ENCODE peak calls at places on chromosomes 12 and 14, in nine cellular contexts. One of them, this sample, is unnamed.
A peak's percentile ranks its signal among the peaks of the same experiment; 100 is the strongest.

GRCh38 chr12:80262372-80263170 is 163.2 kb downstream of the OTOGL start:
- DNase-seq in CD4-positive, CD25-positive, alpha-beta regulatory T cell: no peak
- DNase-seq in BE2C: no peak
- DNase-seq in GM23248: peak; percentile 76
- DNase-seq in adrenal gland: no peak
- DNase-seq in right cardiac atrium: no peak
- DNase-seq in small intestine: no peak
- DNase-seq in colonic mucosa: no peak
- DNase-seq in SK-N-SH: no peak
- DNase-seq in this sample: no peak

GRCh38 chr12:32390572-32391219 is 8.7 kb upstream of the FGD4 start:
- DNase-seq in adrenal gland: peak; percentile 37
- DNase-seq in CD4-positive, CD25-positive, alpha-beta regulatory T cell: no peak
- DNase-seq in BE2C: no peak
- DNase-seq in colonic mucosa: peak; percentile 52
- DNase-seq in right cardiac atrium: peak; percentile 68
- DNase-seq in SK-N-SH: peak; percentile 52
- DNase-seq in GM23248: peak; percentile 33
- DNase-seq in small intestine: peak; percentile 54
- DNase-seq in this sample: peak; percentile 26

GRCh38 chr12:68613209-68613904 is 2.7 kb downstream of the RAP1B start:
- DNase-seq in CD4-positive, CD25-positive, alpha-beta regulatory T cell: peak; percentile 26
- DNase-seq in adrenal gland: no peak
- DNase-seq in colonic mucosa: no peak
- DNase-seq in small intestine: peak; percentile 18
- DNase-seq in GM23248: no peak
- DNase-seq in SK-N-SH: no peak
- DNase-seq in right cardiac atrium: no peak
- DNase-seq in BE2C: no peak
- DNase-seq in this sample: no peak

GRCh38 chr14:75249251-75249957 is 29.2 kb upstream of the FOS start:
- DNase-seq in adrenal gland: no peak
- DNase-seq in right cardiac atrium: no peak
- DNase-seq in GM23248: no peak
- DNase-seq in colonic mucosa: no peak
- DNase-seq in BE2C: no peak
- DNase-seq in CD4-positive, CD25-positive, alpha-beta regulatory T cell: peak; percentile 81
- DNase-seq in small intestine: peak; percentile 79
- DNase-seq in SK-N-SH: no peak
- DNase-seq in this sample: peak; percentile 67

GRCh38 chr12:14514946-14515345 is 52.7 kb downstream of the PLBD1 start:
- DNase-seq in GM23248: peak; percentile 40
- DNase-seq in colonic mucosa: no peak
- DNase-seq in right cardiac atrium: no peak
- DNase-seq in BE2C: no peak
- DNase-seq in CD4-positive, CD25-positive, alpha-beta regulatory T cell: no peak
- DNase-seq in small intestine: peak; percentile 15
- DNase-seq in SK-N-SH: no peak
- DNase-seq in adrenal gland: no peak
- DNase-seq in this sample: peak; percentile 96

GRCh38 chr14:69344171-69344570 is 53.9 kb downstream of the ERH start:
- DNase-seq in SK-N-SH: no peak
- DNase-seq in right cardiac atrium: no peak
- DNase-seq in colonic mucosa: no peak
- DNase-seq in small intestine: no peak
- DNase-seq in GM23248: no peak
- DNase-seq in CD4-positive, CD25-positive, alpha-beta regulatory T cell: no peak
- DNase-seq in adrenal gland: no peak
- DNase-seq in BE2C: no peak
- DNase-seq in this sample: no peak

GRCh38 chr12:63918788-63919300 is 74.3 kb downstream of the SRGAP1 start:
- DNase-seq in adrenal gland: no peak
- DNase-seq in right cardiac atrium: no peak
- DNase-seq in CD4-positive, CD25-positive, alpha-beta regulatory T cell: no peak
- DNase-seq in SK-N-SH: no peak
- DNase-seq in small intestine: peak; percentile 48
- DNase-seq in GM23248: peak; percentile 85
- DNase-seq in colonic mucosa: no peak
- DNase-seq in BE2C: no peak
- DNase-seq in this sample: peak; percentile 94

GRCh38 chr12:22900401-22900800 is 275.4 kb downstream of the ETNK1 start:
- DNase-seq in adrenal gland: no peak
- DNase-seq in BE2C: no peak
- DNase-seq in small intestine: no peak
- DNase-seq in SK-N-SH: no peak
- DNase-seq in GM23248: no peak
- DNase-seq in right cardiac atrium: no peak
- DNase-seq in CD4-positive, CD25-positive, alpha-beta regulatory T cell: no peak
- DNase-seq in colonic mucosa: no peak
- DNase-seq in this sample: peak; percentile 55

GRCh38 chr12:6090786-6091185 is 33.7 kb downstream of the VWF start:
- DNase-seq in adrenal gland: no peak
- DNase-seq in BE2C: no peak
- DNase-seq in colonic mucosa: no peak
- DNase-seq in right cardiac atrium: no peak
- DNase-seq in SK-N-SH: no peak
- DNase-seq in small intestine: peak; percentile 60
- DNase-seq in CD4-positive, CD25-positive, alpha-beta regulatory T cell: no peak
- DNase-seq in GM23248: peak; percentile 51
- DNase-seq in this sample: peak; percentile 46

GRCh38 chr14:70268760-70269159 is 80.0 kb upstream of the SLC8A3 start:
- DNase-seq in right cardiac atrium: no peak
- DNase-seq in BE2C: no peak
- DNase-seq in GM23248: no peak
- DNase-seq in adrenal gland: no peak
- DNase-seq in CD4-positive, CD25-positive, alpha-beta regulatory T cell: no peak
- DNase-seq in SK-N-SH: no peak
- DNase-seq in colonic mucosa: no peak
- DNase-seq in small intestine: no peak
- DNase-seq in this sample: peak; percentile 16

GRCh38 chr14:23186913-23187654 is 3.6 kb upstream of the SLC7A8 start:
- DNase-seq in CD4-positive, CD25-positive, alpha-beta regulatory T cell: no peak
- DNase-seq in colonic mucosa: no peak
- DNase-seq in small intestine: peak; percentile 71
- DNase-seq in right cardiac atrium: no peak
- DNase-seq in GM23248: peak; percentile 77
- DNase-seq in adrenal gland: peak; percentile 73
- DNase-seq in SK-N-SH: peak; percentile 63
- DNase-seq in BE2C: peak; percentile 35
- DNase-seq in this sample: peak; percentile 70

GRCh38 chr14:77069551-77069950 is 28.5 kb upstream of the CIPC start:
- DNase-seq in CD4-positive, CD25-positive, alpha-beta regulatory T cell: no peak
- DNase-seq in colonic mucosa: no peak
- DNase-seq in GM23248: no peak
- DNase-seq in right cardiac atrium: peak; percentile 64
- DNase-seq in SK-N-SH: no peak
- DNase-seq in BE2C: no peak
- DNase-seq in small intestine: no peak
- DNase-seq in adrenal gland: no peak
- DNase-seq in this sample: no peak

GRCh38 chr14:49189381-49189780 is 396.8 kb downstream of the RPS29 start:
- DNase-seq in small intestine: no peak
- DNase-seq in CD4-positive, CD25-positive, alpha-beta regulatory T cell: no peak
- DNase-seq in SK-N-SH: peak; percentile 4
- DNase-seq in BE2C: peak; percentile 15
- DNase-seq in right cardiac atrium: no peak
- DNase-seq in colonic mucosa: no peak
- DNase-seq in adrenal gland: peak; percentile 37
- DNase-seq in GM23248: no peak
- DNase-seq in this sample: no peak

GRCh38 chr12:27555316-27555715 is 31.3 kb downstream of the PPFIBP1 start:
- DNase-seq in BE2C: no peak
- DNase-seq in GM23248: no peak
- DNase-seq in small intestine: no peak
- DNase-seq in right cardiac atrium: no peak
- DNase-seq in SK-N-SH: no peak
- DNase-seq in adrenal gland: no peak
- DNase-seq in colonic mucosa: no peak
- DNase-seq in CD4-positive, CD25-positive, alpha-beta regulatory T cell: no peak
- DNase-seq in this sample: no peak

GRCh38 chr12:68375701-68376469 is 43.7 kb upstream of the MDM1 start:
- DNase-seq in GM23248: peak; percentile 30
- DNase-seq in right cardiac atrium: no peak
- DNase-seq in CD4-positive, CD25-positive, alpha-beta regulatory T cell: no peak
- DNase-seq in SK-N-SH: no peak
- DNase-seq in adrenal gland: no peak
- DNase-seq in BE2C: no peak
- DNase-seq in small intestine: no peak
- DNase-seq in colonic mucosa: no peak
- DNase-seq in this sample: no peak

GRCh38 chr12:524167-524951 is 64.6 kb downstream of the B4GALNT3 start:
- DNase-seq in adrenal gland: peak; percentile 82
- DNase-seq in small intestine: no peak
- DNase-seq in colonic mucosa: no peak
- DNase-seq in SK-N-SH: no peak
- DNase-seq in right cardiac atrium: no peak
- DNase-seq in GM23248: no peak
- DNase-seq in CD4-positive, CD25-positive, alpha-beta regulatory T cell: no peak
- DNase-seq in BE2C: no peak
- DNase-seq in this sample: no peak

GRCh38 chr14:99266181-99267178 is 5.5 kb downstream of the BCL11B start:
- DNase-seq in SK-N-SH: peak; percentile 82
- DNase-seq in adrenal gland: peak; percentile 74
- DNase-seq in GM23248: peak; percentile 87
- DNase-seq in small intestine: peak; percentile 74
- DNase-seq in right cardiac atrium: peak; percentile 86
- DNase-seq in BE2C: peak; percentile 75
- DNase-seq in CD4-positive, CD25-positive, alpha-beta regulatory T cell: peak; percentile 80
- DNase-seq in colonic mucosa: peak; percentile 81
- DNase-seq in this sample: peak; percentile 50
- H3K4me3 ChIP-seq in SK-N-SH: no peak overlapping the region
- H3K4me3 ChIP-seq in adrenal gland: no peak overlapping the region
- H3K4me3 ChIP-seq in GM23248: peak overlapping the region; percentile 46
- H3K4me3 ChIP-seq in small intestine: no peak overlapping the region
- H3K4me3 ChIP-seq in right cardiac atrium: no peak overlapping the region
- H3K4me3 ChIP-seq in BE2C: no peak overlapping the region
- H3K4me3 ChIP-seq in CD4-positive, CD25-positive, alpha-beta regulatory T cell: peak overlapping the region; percentile 99
- H3K4me3 ChIP-seq in colonic mucosa: no peak overlapping the region
- H3K4me3 ChIP-seq in this sample: no peak overlapping the region

GRCh38 chr12:132289356-132290202 is 39.8 kb downstream of the GALNT9 start:
- DNase-seq in CD4-positive, CD25-positive, alpha-beta regulatory T cell: no peak
- DNase-seq in adrenal gland: no peak
- DNase-seq in small intestine: no peak
- DNase-seq in right cardiac atrium: peak; percentile 28
- DNase-seq in colonic mucosa: no peak
- DNase-seq in BE2C: no peak
- DNase-seq in SK-N-SH: no peak
- DNase-seq in GM23248: no peak
- DNase-seq in this sample: no peak

GRCh38 chr12:132292328-132293319 is 36.8 kb downstream of the GALNT9 start:
- DNase-seq in colonic mucosa: no peak
- DNase-seq in CD4-positive, CD25-positive, alpha-beta regulatory T cell: no peak
- DNase-seq in right cardiac atrium: peak; percentile 33
- DNase-seq in adrenal gland: no peak
- DNase-seq in BE2C: no peak
- DNase-seq in small intestine: no peak
- DNase-seq in GM23248: no peak
- DNase-seq in SK-N-SH: no peak
- DNase-seq in this sample: no peak

GRCh38 chr12:132291402-132292175 is 37.8 kb downstream of the GALNT9 start:
- DNase-seq in GM23248: no peak
- DNase-seq in adrenal gland: no peak
- DNase-seq in SK-N-SH: no peak
- DNase-seq in BE2C: no peak
- DNase-seq in right cardiac atrium: peak; percentile 39
- DNase-seq in CD4-positive, CD25-positive, alpha-beta regulatory T cell: no peak
- DNase-seq in small intestine: no peak
- DNase-seq in colonic mucosa: no peak
- DNase-seq in this sample: no peak

GRCh38 chr12:132288516-132289188 is 40.7 kb downstream of the GALNT9 start:
- DNase-seq in small intestine: no peak
- DNase-seq in BE2C: no peak
- DNase-seq in CD4-positive, CD25-positive, alpha-beta regulatory T cell: no peak
- DNase-seq in adrenal gland: no peak
- DNase-seq in GM23248: no peak
- DNase-seq in SK-N-SH: no peak
- DNase-seq in colonic mucosa: no peak
- DNase-seq in right cardiac atrium: peak; percentile 33
- DNase-seq in this sample: no peak

DNA sequence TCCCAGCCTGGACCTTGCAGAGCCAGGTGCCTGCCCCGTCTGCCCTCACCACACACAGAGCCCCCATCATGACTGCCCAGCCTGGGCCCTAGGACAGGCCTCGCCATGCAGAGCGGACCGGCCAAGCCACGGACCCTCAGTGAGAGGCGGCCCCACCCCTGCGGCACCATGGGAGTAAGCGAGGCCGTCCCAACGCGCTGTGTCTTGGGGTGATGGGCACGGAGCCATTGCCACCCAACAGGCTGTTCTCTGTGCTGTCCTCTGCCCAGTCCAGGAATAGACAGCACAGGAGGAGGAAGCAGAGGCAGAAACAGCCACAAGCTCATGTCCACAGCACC is 39.2 kb downstream of the GALNT9 start:
- DNase-seq in right cardiac atrium: peak; percentile 27
- DNase-seq in BE2C: no peak
- DNase-seq in SK-N-SH: no peak
- DNase-seq in GM23248: no peak
- DNase-seq in colonic mucosa: no peak
- DNase-seq in small intestine: no peak
- DNase-seq in CD4-positive, CD25-positive, alpha-beta regulatory T cell: no peak
- DNase-seq in adrenal gland: no peak
- DNase-seq in this sample: no peak
- H3K27me3 ChIP-seq in right cardiac atrium: no peaks in the 10 kb centered on the region
- H3K27me3 ChIP-seq in BE2C: peaks cover 46% of the 10 kb centered on the region
- H3K27me3 ChIP-seq in SK-N-SH: peaks cover 71% of the 10 kb centered on the region
- H3K27me3 ChIP-seq in GM23248: peaks cover 25% of the 10 kb centered on the region
- H3K27me3 ChIP-seq in colonic mucosa: no peaks in the 10 kb centered on the region
- H3K27me3 ChIP-seq in small intestine: no peaks in the 10 kb centered on the region
- H3K27me3 ChIP-seq in CD4-positive, CD25-positive, alpha-beta regulatory T cell: no peaks in the 10 kb centered on the region
- H3K27me3 ChIP-seq in adrenal gland: peaks cover 21% of the 10 kb centered on the region
- H3K27me3 ChIP-seq in this sample: no peaks in the 10 kb centered on the region

DNA sequence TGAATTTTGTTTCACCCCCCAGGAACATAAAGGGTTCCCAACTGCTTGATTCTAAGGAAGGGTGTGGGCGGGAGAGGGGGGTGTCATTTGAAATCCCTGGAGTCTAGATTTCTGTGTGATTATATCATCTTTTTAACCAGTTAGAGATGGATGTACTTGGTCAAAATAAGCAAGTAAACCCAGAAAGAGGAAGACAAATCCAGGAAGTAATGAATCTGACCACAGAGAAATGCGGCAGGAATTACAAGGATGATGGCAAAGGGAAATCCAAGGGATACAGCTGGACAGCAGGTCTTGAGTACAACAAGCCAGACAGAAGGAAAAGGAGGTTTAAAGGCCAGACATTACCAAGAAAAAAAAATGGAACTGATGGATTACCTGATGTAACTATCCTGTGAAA is 38.9 kb downstream of the DMAC2L start:
- DNase-seq in BE2C: no peak
- DNase-seq in colonic mucosa: no peak
- DNase-seq in right cardiac atrium: no peak
- DNase-seq in GM23248: peak; percentile 42
- DNase-seq in small intestine: no peak
- DNase-seq in CD4-positive, CD25-positive, alpha-beta regulatory T cell: no peak
- DNase-seq in adrenal gland: no peak
- DNase-seq in SK-N-SH: no peak
- DNase-seq in this sample: no peak
- H3K4me3 ChIP-seq in BE2C: no peak overlapping the region
- H3K4me3 ChIP-seq in colonic mucosa: no peak overlapping the region
- H3K4me3 ChIP-seq in right cardiac atrium: no peak overlapping the region
- H3K4me3 ChIP-seq in GM23248: no peak overlapping the region
- H3K4me3 ChIP-seq in small intestine: no peak overlapping the region
- H3K4me3 ChIP-seq in CD4-positive, CD25-positive, alpha-beta regulatory T cell: no peak overlapping the region
- H3K4me3 ChIP-seq in adrenal gland: no peak overlapping the region
- H3K4me3 ChIP-seq in SK-N-SH: no peak overlapping the region
- H3K4me3 ChIP-seq in this sample: no peak overlapping the region

GRCh38 chr12:109549613-109550309 is 23.5 kb downstream of the MMAB start:
- DNase-seq in SK-N-SH: no peak
- DNase-seq in CD4-positive, CD25-positive, alpha-beta regulatory T cell: no peak
- DNase-seq in adrenal gland: no peak
- DNase-seq in small intestine: no peak
- DNase-seq in colonic mucosa: no peak
- DNase-seq in BE2C: no peak
- DNase-seq in right cardiac atrium: no peak
- DNase-seq in GM23248: no peak
- DNase-seq in this sample: no peak
- H3K27me3 ChIP-seq in SK-N-SH: no peaks in the 10 kb centered on the region
- H3K27me3 ChIP-seq in CD4-positive, CD25-positive, alpha-beta regulatory T cell: no peaks in the 10 kb centered on the region
- H3K27me3 ChIP-seq in adrenal gland: no peaks in the 10 kb centered on the region
- H3K27me3 ChIP-seq in small intestine: no peaks in the 10 kb centered on the region
- H3K27me3 ChIP-seq in colonic mucosa: peaks cover 9% of the 10 kb centered on the region
- H3K27me3 ChIP-seq in BE2C: no peaks in the 10 kb centered on the region
- H3K27me3 ChIP-seq in right cardiac atrium: no peaks in the 10 kb centered on the region
- H3K27me3 ChIP-seq in GM23248: peaks cover 39% of the 10 kb centered on the region
- H3K27me3 ChIP-seq in this sample: peaks cover 9% of the 10 kb centered on the region